ENCODE peak calls at places on chromosomes 12 and 14, in four cellular contexts. J, U, D and P are unnamed samples.

GRCh38 chr12:119334459-119335170 is at the start of gene CCDC60:
- DNase-seq in J (peak), U (no peak), D (peak), P (no peak)

GRCh38 chr12:18975933-18976332 is 153.6 kb upstream of the PLEKHA5 start:
- DNase-seq in J (no peak), U (no peak), D (no peak), P (no peak)

GRCh38 chr14:28677381-28677780 is 89.2 kb upstream of the FOXG1 start:
- DNase-seq in J (no peak), U (no peak), D (no peak), P (no peak)

GRCh38 chr14:82905762-82906161 is 1372.1 kb upstream of the SEL1L start:
- DNase-seq in J (no peak), U (no peak), D (no peak), P (no peak)

GRCh38 chr12:93089805-93090569 is 160.9 kb upstream of the EEA1 start:
- DNase-seq in J (no peak), U (no peak), D (peak), P (no peak)

GRCh38 chr12:51591020-51591901 is at the start of gene SCN8A:
- DNase-seq in J (peak), U (no peak), D (peak), P (no peak)

GRCh38 chr14:97100306-97100705 is 303.1 kb downstream of the VRK1 start:
- DNase-seq in J (no peak), U (no peak), D (no peak), P (no peak)

GRCh38 chr14:71595441-71595840 is 336.8 kb upstream of the RGS6 start:
- DNase-seq in J (no peak), U (no peak), D (no peak), P (no peak)

GRCh38 chr12:95102916-95103671 is 29.7 kb upstream of the NR2C1 start:
- DNase-seq in J (no peak), U (peak), D (no peak), P (peak)

GRCh38 chr14:32470161-32470705 is 141.1 kb downstream of the AKAP6 start:
- DNase-seq in J (no peak), U (no peak), D (no peak), P (no peak)

GRCh38 chr12:113469224-113469652 is 2.4 kb downstream of the LHX5 start:
- DNase-seq in J (no peak), U (no peak), D (no peak), P (no peak)

GRCh38 chr12:64625243-64626077 is 15.2 kb downstream of the RASSF3 start:
- DNase-seq in J (no peak), U (peak), D (peak), P (peak)

GRCh38 chr12:31922341-31923062 is 36.7 kb upstream of the RESF1 start:
- DNase-seq in J (no peak), U (peak), D (no peak), P (no peak)

GRCh38 chr12:15931590-15932053 is 20.5 kb downstream of the DERA start:
- DNase-seq in J (no peak), U (peak), D (peak), P (peak)

GRCh38 chr14:90453401-90453951 is 56.6 kb downstream of the CALM1 start:
- DNase-seq in J (peak), U (no peak), D (peak), P (no peak)

GRCh38 chr12:6182279-6182898 is 17.8 kb upstream of the CD9 start:
- DNase-seq in J (no peak), U (peak), D (peak), P (no peak)

GRCh38 chr14:54572316-54572715 is 5.4 kb downstream of the SAMD4A start:
- DNase-seq in J (no peak), U (peak), D (peak), P (no peak)

GRCh38 chr12:50618864-50619609 is 114.3 kb downstream of the DIP2B start:
- DNase-seq in J (no peak), U (no peak), D (no peak), P (no peak)

GRCh38 chr12:38921025-38921677 is 15.8 kb upstream of the CPNE8 start:
- DNase-seq in J (no peak), U (peak), D (peak), P (no peak)

GRCh38 chr14:87405563-87405962 is 587.4 kb downstream of the GALC start:
- DNase-seq in J (no peak), U (no peak), D (no peak), P (no peak)

GRCh38 chr12:121050725-121051124 is 11.7 kb upstream of the OASL start:
- DNase-seq in J (no peak), U (no peak), D (peak), P (no peak)

GRCh38 chr12:75666980-75667359 is 155.6 kb upstream of the KRR1 start:
- DNase-seq in J (no peak), U (peak), D (no peak), P (no peak)
- TF ChIP-seq BRCA1 in J (no peak), U (no peak), D (no peak), P (no peak)

GRCh38 chr12:212383-212798 is 1.6 kb downstream of the SLC6A12 start:
- DNase-seq in J (no peak), U (no peak), D (no peak), P (no peak)

GRCh38 chr12:213527-213932 is 427 bp downstream of the SLC6A12 start:
- DNase-seq in J (no peak), U (no peak), D (no peak), P (no peak)

GRCh38 chr12:211639-212382 is 2.1 kb downstream of the SLC6A12 start:
- DNase-seq in J (no peak), U (no peak), D (no peak), P (no peak)

GRCh38 chr12:214005-214736 is at the start of gene SLC6A12:
- DNase-seq in J (no peak), U (peak), D (no peak), P (no peak)

DNA sequence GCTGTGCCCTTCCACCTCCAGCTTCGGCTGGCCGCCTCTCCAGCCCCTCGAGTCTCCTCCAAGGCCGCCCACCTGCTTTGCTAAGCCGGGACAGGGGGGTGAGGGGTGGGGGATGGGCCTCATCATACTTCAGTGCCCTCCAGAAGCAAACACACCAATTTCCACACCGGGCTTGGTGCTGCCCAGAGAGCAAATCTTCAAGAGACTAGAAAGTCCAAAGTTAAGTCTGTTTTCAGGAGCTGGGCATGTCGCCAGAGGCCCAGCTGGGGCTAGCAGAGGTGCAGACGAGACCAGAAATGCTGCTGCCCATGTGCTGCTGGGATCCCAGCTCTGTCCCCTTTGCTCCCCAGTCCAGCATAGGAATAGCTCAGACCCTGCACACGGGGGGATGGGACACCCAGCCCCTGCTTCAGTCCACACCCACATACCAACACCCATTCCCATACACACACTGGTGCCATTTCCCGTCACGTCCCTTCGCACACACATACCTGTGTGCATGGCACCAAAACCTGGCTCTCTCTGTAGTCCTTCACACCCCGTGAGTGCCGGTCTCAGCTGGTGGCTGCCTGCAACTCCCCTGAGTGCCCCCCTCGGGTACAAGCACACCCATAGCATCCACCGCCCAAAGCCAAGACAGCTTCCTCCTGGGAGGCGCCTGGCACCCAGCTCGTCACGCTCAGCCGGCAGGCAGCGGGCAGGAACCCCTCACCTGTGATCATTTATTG is 994 bp downstream of the SLC6A12 start:
- DNase-seq in J (no peak), U (peak), D (no peak), P (no peak)
- TF ChIP-seq BRCA1 in J (no peak), U (no peak), D (no peak), P (no peak)

GRCh38 chr12:24719293-24719721 is 229.6 kb downstream of the BCAT1 start:
- DNase-seq in J (no peak), U (no peak), D (no peak), P (no peak)
- TF ChIP-seq BRCA1 in J (no peak), U (no peak), D (no peak), P (no peak)

DNA sequence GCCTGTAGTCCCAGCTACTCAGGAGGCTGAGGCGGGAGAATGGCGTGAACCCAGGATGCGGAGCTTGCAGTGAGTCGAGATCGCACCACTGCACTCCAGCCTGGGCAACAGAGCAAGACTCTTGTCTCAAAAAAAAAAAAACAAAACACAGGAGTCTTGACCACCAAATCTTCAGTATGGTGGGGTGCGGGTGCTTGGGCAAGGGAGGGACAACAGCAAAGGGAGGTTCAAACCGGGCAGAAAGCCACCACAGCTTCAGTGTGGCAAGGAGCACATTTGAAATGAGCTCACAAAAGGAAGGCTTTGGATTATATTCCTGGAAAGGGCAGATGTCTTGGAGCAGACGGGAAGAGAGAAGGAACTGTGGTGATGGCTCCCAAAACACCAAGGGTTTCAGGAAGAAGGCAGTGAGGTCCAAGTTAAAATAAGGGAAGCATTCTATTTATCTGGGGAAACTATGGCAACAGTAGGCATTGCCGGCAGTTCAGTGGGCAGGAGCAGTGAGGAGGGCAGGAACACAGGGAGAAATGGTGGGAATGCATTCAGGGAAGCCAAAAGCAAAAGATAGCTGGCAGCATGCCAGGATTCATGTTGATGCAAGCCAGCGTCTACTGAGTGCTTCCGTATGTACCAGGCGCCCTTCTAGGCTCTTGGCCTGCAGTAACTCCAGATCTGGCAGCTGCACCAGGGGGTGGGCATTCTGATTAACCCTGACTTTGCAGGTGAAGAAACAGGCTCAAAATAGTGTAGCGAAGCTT is 51.0 kb upstream of the SRSF5 start:
- DNase-seq in J (no peak), U (no peak), D (no peak), P (no peak)
- TF ChIP-seq BRCA1 in J (no peak), U (no peak), D (no peak), P (no peak)

GRCh38 chr14:103404920-103405319 is 19.7 kb downstream of the MARK3 start:
- DNase-seq in J (no peak), U (no peak), D (no peak), P (no peak)
- TF ChIP-seq BRCA1 in J (no peak), U (no peak), D (no peak), P (no peak)

GRCh38 chr12:130041983-130042812 is 120.1 kb upstream of the FZD10 start:
- DNase-seq in J (peak), U (no peak), D (peak), P (no peak)
- TF ChIP-seq BRCA1 in J (no peak), U (no peak), D (no peak), P (no peak)